ENCODE peak calls at places on chromosomes 12 and 14, in ten cellular contexts. One of them, this sample, is unnamed.

GRCh38 chr12:64318605-64319004 is 72.0 kb downstream of the C12orf56 start:
- DNase-seq in B cell: no peak
- DNase-seq in pancreas: no peak
- DNase-seq in CD4-positive, alpha-beta T cell: no peak
- DNase-seq in left ventricle myocardium inferior: no peak
- DNase-seq in RWPE1: no peak
- DNase-seq in epithelial cell of esophagus: peak
- DNase-seq in glutamatergic neuron: no peak
- DNase-seq in kidney: no peak
- DNase-seq in IMR-90: peak
- DNase-seq in this sample: no peak

GRCh38 chr14:76261371-76261811 is 109.7 kb downstream of the GPATCH2L start:
- DNase-seq in left ventricle myocardium inferior: no peak
- DNase-seq in B cell: no peak
- DNase-seq in pancreas: no peak
- DNase-seq in IMR-90: peak
- DNase-seq in glutamatergic neuron: no peak
- DNase-seq in RWPE1: no peak
- DNase-seq in CD4-positive, alpha-beta T cell: no peak
- DNase-seq in kidney: no peak
- DNase-seq in epithelial cell of esophagus: no peak
- DNase-seq in this sample: no peak

GRCh38 chr12:92233346-92234015 is 87.8 kb upstream of the BTG1 start:
- DNase-seq in left ventricle myocardium inferior: no peak
- DNase-seq in pancreas: no peak
- DNase-seq in IMR-90: no peak
- DNase-seq in B cell: no peak
- DNase-seq in kidney: no peak
- DNase-seq in epithelial cell of esophagus: no peak
- DNase-seq in glutamatergic neuron: no peak
- DNase-seq in RWPE1: no peak
- DNase-seq in CD4-positive, alpha-beta T cell: no peak
- DNase-seq in this sample: no peak

GRCh38 chr14:37246427-37246829 is 48.7 kb downstream of the MIPOL1 start:
- DNase-seq in glutamatergic neuron: no peak
- DNase-seq in pancreas: no peak
- DNase-seq in CD4-positive, alpha-beta T cell: no peak
- DNase-seq in RWPE1: peak
- DNase-seq in IMR-90: peak
- DNase-seq in epithelial cell of esophagus: peak
- DNase-seq in kidney: no peak
- DNase-seq in left ventricle myocardium inferior: no peak
- DNase-seq in B cell: no peak
- DNase-seq in this sample: no peak

GRCh38 chr12:34107016-34107415 is 84.7 kb downstream of the ALG10 start:
- DNase-seq in IMR-90: no peak
- DNase-seq in pancreas: peak
- DNase-seq in epithelial cell of esophagus: no peak
- DNase-seq in CD4-positive, alpha-beta T cell: no peak
- DNase-seq in kidney: peak
- DNase-seq in glutamatergic neuron: no peak
- DNase-seq in RWPE1: no peak
- DNase-seq in left ventricle myocardium inferior: no peak
- DNase-seq in B cell: no peak
- DNase-seq in this sample: peak

GRCh38 chr14:75803768-75804167 is 142.7 kb downstream of the TTLL5 start:
- DNase-seq in RWPE1: no peak
- DNase-seq in epithelial cell of esophagus: no peak
- DNase-seq in B cell: no peak
- DNase-seq in pancreas: peak
- DNase-seq in glutamatergic neuron: no peak
- DNase-seq in IMR-90: no peak
- DNase-seq in kidney: no peak
- DNase-seq in left ventricle myocardium inferior: no peak
- DNase-seq in CD4-positive, alpha-beta T cell: no peak
- DNase-seq in this sample: no peak

GRCh38 chr12:82326905-82327503 is 31.2 kb downstream of the CCDC59 start:
- DNase-seq in glutamatergic neuron: no peak
- DNase-seq in pancreas: no peak
- DNase-seq in left ventricle myocardium inferior: no peak
- DNase-seq in kidney: no peak
- DNase-seq in IMR-90: peak
- DNase-seq in epithelial cell of esophagus: peak
- DNase-seq in CD4-positive, alpha-beta T cell: no peak
- DNase-seq in RWPE1: peak
- DNase-seq in B cell: no peak
- DNase-seq in this sample: no peak

GRCh38 chr12:94079965-94080683 is 68.3 kb upstream of the PLXNC1 start:
- DNase-seq in RWPE1: no peak
- DNase-seq in CD4-positive, alpha-beta T cell: no peak
- DNase-seq in kidney: no peak
- DNase-seq in epithelial cell of esophagus: no peak
- DNase-seq in pancreas: no peak
- DNase-seq in B cell: no peak
- DNase-seq in left ventricle myocardium inferior: no peak
- DNase-seq in IMR-90: no peak
- DNase-seq in glutamatergic neuron: no peak
- DNase-seq in this sample: no peak

GRCh38 chr12:48336066-48336465 is 14.7 kb downstream of the ZNF641 start:
- DNase-seq in left ventricle myocardium inferior: no peak
- DNase-seq in B cell: no peak
- DNase-seq in pancreas: no peak
- DNase-seq in RWPE1: no peak
- DNase-seq in IMR-90: no peak
- DNase-seq in kidney: no peak
- DNase-seq in CD4-positive, alpha-beta T cell: no peak
- DNase-seq in glutamatergic neuron: no peak
- DNase-seq in epithelial cell of esophagus: no peak
- DNase-seq in this sample: no peak

GRCh38 chr12:48340891-48341290 is 9.8 kb downstream of the ZNF641 start:
- DNase-seq in kidney: no peak
- DNase-seq in left ventricle myocardium inferior: no peak
- DNase-seq in B cell: no peak
- DNase-seq in glutamatergic neuron: no peak
- DNase-seq in CD4-positive, alpha-beta T cell: no peak
- DNase-seq in epithelial cell of esophagus: no peak
- DNase-seq in pancreas: no peak
- DNase-seq in IMR-90: no peak
- DNase-seq in RWPE1: no peak
- DNase-seq in this sample: no peak

GRCh38 chr12:48331389-48331788 is 19.3 kb downstream of the ZNF641 start:
- DNase-seq in kidney: no peak
- DNase-seq in CD4-positive, alpha-beta T cell: no peak
- DNase-seq in IMR-90: no peak
- DNase-seq in glutamatergic neuron: no peak
- DNase-seq in RWPE1: no peak
- DNase-seq in B cell: no peak
- DNase-seq in pancreas: no peak
- DNase-seq in left ventricle myocardium inferior: no peak
- DNase-seq in epithelial cell of esophagus: peak
- DNase-seq in this sample: no peak

GRCh38 chr12:48334807-48335206 is 15.9 kb downstream of the ZNF641 start:
- DNase-seq in B cell: no peak
- DNase-seq in kidney: no peak
- DNase-seq in glutamatergic neuron: no peak
- DNase-seq in pancreas: no peak
- DNase-seq in CD4-positive, alpha-beta T cell: no peak
- DNase-seq in left ventricle myocardium inferior: no peak
- DNase-seq in IMR-90: no peak
- DNase-seq in epithelial cell of esophagus: no peak
- DNase-seq in RWPE1: no peak
- DNase-seq in this sample: no peak

DNA sequence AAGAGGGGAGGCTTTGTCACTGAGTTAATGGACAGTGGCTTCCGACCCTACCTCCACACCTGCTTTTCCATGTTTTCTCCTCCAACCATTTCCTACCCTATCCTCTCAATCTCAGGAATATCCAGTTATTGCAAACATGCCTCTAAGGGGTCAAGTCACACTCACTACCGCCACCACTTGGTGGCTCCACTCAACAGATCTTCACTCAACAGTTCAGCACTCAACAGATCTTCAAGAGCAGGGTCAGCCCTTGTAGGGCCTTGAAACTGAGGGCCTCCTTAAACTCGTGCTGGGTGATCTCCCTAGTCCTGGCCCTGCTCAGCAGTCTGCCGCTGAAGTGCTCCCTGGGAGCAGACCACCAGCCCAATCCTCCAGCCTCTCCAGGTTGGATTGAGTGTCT is 14.2 kb downstream of the ZNF641 start:
- DNase-seq in B cell: no peak
- DNase-seq in kidney: no peak
- DNase-seq in RWPE1: no peak
- DNase-seq in CD4-positive, alpha-beta T cell: no peak
- DNase-seq in IMR-90: no peak
- DNase-seq in glutamatergic neuron: no peak
- DNase-seq in pancreas: no peak
- DNase-seq in left ventricle myocardium inferior: no peak
- DNase-seq in epithelial cell of esophagus: peak
- DNase-seq in this sample: no peak
- TF ChIP-seq CTCF in B cell: no peak
- TF ChIP-seq CTCF in kidney: no peak
- TF ChIP-seq CTCF in RWPE1: no peak
- TF ChIP-seq CTCF in CD4-positive, alpha-beta T cell: no peak
- TF ChIP-seq CTCF in IMR-90: no peak
- TF ChIP-seq CTCF in glutamatergic neuron: no peak
- TF ChIP-seq CTCF in pancreas: no peak
- TF ChIP-seq CTCF in left ventricle myocardium inferior: peak
- TF ChIP-seq CTCF in epithelial cell of esophagus: peak
- TF ChIP-seq CTCF in this sample: peak

GRCh38 chr12:84911331-84912190 is 1.0 kb downstream of the SLC6A15 start:
- DNase-seq in CD4-positive, alpha-beta T cell: no peak
- DNase-seq in glutamatergic neuron: peak
- DNase-seq in RWPE1: peak
- DNase-seq in pancreas: peak
- DNase-seq in kidney: peak
- DNase-seq in left ventricle myocardium inferior: no peak
- DNase-seq in B cell: no peak
- DNase-seq in epithelial cell of esophagus: peak
- DNase-seq in IMR-90: peak
- DNase-seq in this sample: no peak

GRCh38 chr12:84910549-84911241 is 1.9 kb downstream of the SLC6A15 start:
- DNase-seq in kidney: peak
- DNase-seq in left ventricle myocardium inferior: no peak
- DNase-seq in glutamatergic neuron: peak
- DNase-seq in pancreas: peak
- DNase-seq in epithelial cell of esophagus: peak
- DNase-seq in IMR-90: no peak
- DNase-seq in CD4-positive, alpha-beta T cell: no peak
- DNase-seq in B cell: no peak
- DNase-seq in RWPE1: no peak
- DNase-seq in this sample: no peak

GRCh38 chr12:84913151-84913550 is 552 bp upstream of the SLC6A15 start:
- DNase-seq in left ventricle myocardium inferior: no peak
- DNase-seq in CD4-positive, alpha-beta T cell: no peak
- DNase-seq in kidney: no peak
- DNase-seq in B cell: no peak
- DNase-seq in pancreas: no peak
- DNase-seq in IMR-90: no peak
- DNase-seq in RWPE1: peak
- DNase-seq in epithelial cell of esophagus: peak
- DNase-seq in glutamatergic neuron: peak
- DNase-seq in this sample: no peak

DNA sequence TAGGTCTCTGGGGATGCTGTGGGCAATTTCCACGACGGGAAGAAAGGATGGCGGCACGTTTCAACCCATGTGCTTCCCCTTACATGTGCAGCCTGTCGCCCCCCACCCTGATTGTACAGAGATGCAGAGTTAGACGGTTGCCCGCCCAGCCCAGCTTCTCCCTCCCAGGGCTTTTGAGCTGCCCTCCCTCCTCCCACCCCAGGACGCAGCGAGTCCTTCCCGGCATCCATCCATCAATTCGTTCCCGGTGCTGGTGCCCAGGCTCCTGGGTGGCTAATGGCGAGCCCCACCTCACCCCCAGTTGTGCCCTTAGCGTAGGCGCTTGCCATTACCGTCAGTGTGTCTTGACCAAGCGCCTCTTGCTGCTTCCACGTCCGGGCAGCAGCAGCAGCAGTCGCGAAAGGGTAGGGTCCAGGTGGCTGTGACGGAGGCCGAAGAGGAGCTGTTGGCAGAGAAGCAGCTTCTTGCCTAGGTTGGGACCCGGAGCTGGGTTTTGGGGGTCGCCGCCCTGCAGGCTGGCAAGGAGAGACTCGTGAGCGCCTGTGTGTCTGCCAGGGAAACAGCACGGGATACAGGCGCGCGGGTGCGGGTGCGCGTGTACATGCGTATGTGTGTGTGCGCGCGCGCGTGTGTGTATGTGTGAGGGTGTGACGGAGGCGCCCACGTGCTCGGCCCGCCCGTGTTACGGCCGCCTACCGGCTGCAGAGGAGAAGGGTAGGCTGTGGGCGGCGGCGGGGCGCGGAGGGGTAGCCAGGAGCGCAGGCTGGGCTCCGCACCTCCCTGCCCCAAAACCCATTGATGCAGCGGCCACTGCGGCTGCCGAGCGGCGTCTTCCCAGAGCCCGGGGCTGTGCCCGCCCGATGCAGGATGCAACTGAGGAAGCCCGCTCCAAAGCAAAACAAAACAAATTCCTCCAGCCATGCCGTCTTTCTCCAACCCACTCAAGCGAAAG is at the start of gene SLC6A15:
- DNase-seq in B cell: no peak
- DNase-seq in RWPE1: peak
- DNase-seq in IMR-90: peak
- DNase-seq in left ventricle myocardium inferior: no peak
- DNase-seq in epithelial cell of esophagus: peak
- DNase-seq in kidney: peak
- DNase-seq in CD4-positive, alpha-beta T cell: no peak
- DNase-seq in glutamatergic neuron: peak
- DNase-seq in pancreas: peak
- DNase-seq in this sample: peak
- TF ChIP-seq CTCF in B cell: no peak
- TF ChIP-seq CTCF in RWPE1: peak
- TF ChIP-seq CTCF in IMR-90: peak
- TF ChIP-seq CTCF in left ventricle myocardium inferior: peak
- TF ChIP-seq CTCF in epithelial cell of esophagus: peak
- TF ChIP-seq CTCF in kidney: no peak
- TF ChIP-seq CTCF in CD4-positive, alpha-beta T cell: no peak
- TF ChIP-seq CTCF in glutamatergic neuron: peak
- TF ChIP-seq CTCF in pancreas: no peak
- TF ChIP-seq CTCF in this sample: peak

DNA sequence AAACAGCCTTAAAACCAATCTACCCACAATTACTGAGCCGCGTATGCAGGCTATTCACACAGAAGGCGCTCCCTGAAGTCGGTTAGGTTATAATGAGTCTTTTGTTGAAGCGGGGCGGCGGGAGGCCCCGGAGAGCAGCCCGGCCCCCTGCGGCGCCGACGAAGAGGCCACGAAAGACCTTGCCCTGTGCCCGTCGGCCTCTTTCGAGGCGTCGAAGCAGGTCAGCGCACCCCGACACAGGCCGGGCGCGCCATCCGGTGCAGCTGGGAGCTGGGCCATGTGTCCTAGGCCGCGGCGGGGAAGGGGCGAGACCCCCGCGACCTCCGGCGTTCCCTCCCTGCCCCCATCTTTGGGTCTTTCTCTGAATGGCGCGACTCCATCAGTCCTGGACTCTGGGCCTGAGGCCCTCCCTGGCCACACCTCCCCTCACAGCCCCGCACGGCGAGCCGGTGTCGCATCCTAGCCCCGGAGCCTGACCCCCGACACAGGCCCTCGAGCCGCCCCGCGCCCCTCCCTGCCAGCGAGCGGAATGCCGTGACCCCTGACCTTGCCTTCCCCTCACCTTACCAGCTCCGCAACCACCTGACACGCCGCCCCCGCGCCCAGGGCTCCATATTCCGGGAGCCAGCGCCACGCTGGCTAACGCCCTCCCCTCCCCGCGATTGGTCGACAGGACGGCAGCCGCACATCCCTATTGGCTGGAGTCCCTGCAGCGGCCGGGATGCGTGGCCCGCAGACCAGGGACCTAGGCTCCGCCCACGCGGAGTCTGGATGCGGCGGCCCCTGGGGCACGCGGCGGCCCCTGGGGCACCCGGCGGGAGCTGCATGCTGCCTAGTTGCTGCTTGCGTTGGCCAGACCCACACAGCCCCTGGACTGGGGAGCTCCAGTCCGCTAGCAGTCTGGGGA is at the start of gene SLC11A2:
- DNase-seq in pancreas: peak
- DNase-seq in left ventricle myocardium inferior: peak
- DNase-seq in glutamatergic neuron: peak
- DNase-seq in RWPE1: peak
- DNase-seq in CD4-positive, alpha-beta T cell: peak
- DNase-seq in epithelial cell of esophagus: peak
- DNase-seq in B cell: peak
- DNase-seq in kidney: peak
- DNase-seq in IMR-90: peak
- DNase-seq in this sample: peak
- TF ChIP-seq CTCF in pancreas: no peak
- TF ChIP-seq CTCF in left ventricle myocardium inferior: no peak
- TF ChIP-seq CTCF in glutamatergic neuron: no peak
- TF ChIP-seq CTCF in RWPE1: no peak
- TF ChIP-seq CTCF in CD4-positive, alpha-beta T cell: no peak
- TF ChIP-seq CTCF in epithelial cell of esophagus: no peak
- TF ChIP-seq CTCF in B cell: no peak
- TF ChIP-seq CTCF in kidney: no peak
- TF ChIP-seq CTCF in IMR-90: peak
- TF ChIP-seq CTCF in this sample: no peak

DNA sequence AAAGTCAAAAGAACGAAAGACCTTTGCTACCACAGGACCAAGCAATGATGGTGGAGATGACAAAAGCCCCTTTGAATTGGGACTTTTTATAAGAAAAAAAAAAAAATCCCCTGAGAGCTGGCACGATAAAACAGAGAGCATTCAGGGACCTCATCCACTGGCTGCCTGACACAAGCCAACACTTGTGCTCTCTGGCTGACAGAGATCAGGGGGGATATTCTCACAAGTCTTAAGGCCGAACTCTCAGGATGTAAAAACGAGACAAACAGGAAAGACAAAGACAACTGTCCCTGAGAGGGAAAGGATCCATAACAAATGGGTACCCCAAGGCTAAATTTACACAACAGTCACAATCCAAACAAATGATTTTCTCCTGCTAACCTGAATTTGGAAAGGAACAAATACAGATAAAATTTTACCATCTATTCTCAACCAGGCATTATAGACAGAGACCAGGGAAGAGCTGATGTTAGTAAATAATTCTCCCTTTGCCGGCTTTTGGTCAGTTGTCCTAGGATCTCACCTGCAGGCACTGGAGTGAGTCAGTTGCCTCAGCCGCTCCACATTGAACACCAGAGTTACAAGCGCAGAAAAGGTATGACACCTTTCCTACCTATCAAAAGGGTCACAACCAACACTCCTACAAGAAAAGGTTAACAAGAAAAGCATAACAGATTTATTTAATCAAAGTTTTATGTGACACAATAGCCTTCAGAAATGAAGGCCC is 37.9 kb upstream of the GARIN6 start:
- DNase-seq in IMR-90: no peak
- DNase-seq in pancreas: no peak
- DNase-seq in B cell: no peak
- DNase-seq in RWPE1: no peak
- DNase-seq in glutamatergic neuron: no peak
- DNase-seq in epithelial cell of esophagus: no peak
- DNase-seq in left ventricle myocardium inferior: no peak
- DNase-seq in kidney: no peak
- DNase-seq in CD4-positive, alpha-beta T cell: no peak
- DNase-seq in this sample: no peak
- TF ChIP-seq CTCF in IMR-90: no peak
- TF ChIP-seq CTCF in pancreas: no peak
- TF ChIP-seq CTCF in B cell: no peak
- TF ChIP-seq CTCF in RWPE1: no peak
- TF ChIP-seq CTCF in glutamatergic neuron: no peak
- TF ChIP-seq CTCF in epithelial cell of esophagus: no peak
- TF ChIP-seq CTCF in left ventricle myocardium inferior: no peak
- TF ChIP-seq CTCF in kidney: no peak
- TF ChIP-seq CTCF in CD4-positive, alpha-beta T cell: no peak
- TF ChIP-seq CTCF in this sample: no peak

This sample was measured in chondrocyte.